ENCODE peak calls at places on chromosomes 11 and 22, in eight cellular contexts. One of them, this sample, is unnamed.

GRCh38 chr11:65133724-65134123 is 595 bp downstream of the SYVN1 start:
- DNase-seq in K562: no peak
- DNase-seq in A549: no peak
- DNase-seq in endothelial cell of umbilical vein: peak
- DNase-seq in HCT116: no peak
- DNase-seq in GM12878: no peak
- DNase-seq in H1: no peak
- DNase-seq in HepG2: no peak
- DNase-seq in this sample: no peak

GRCh38 chr11:120052196-120052775 is 85.6 kb downstream of the TRIM29 start:
- DNase-seq in K562: no peak
- DNase-seq in A549: no peak
- DNase-seq in endothelial cell of umbilical vein: no peak
- DNase-seq in HCT116: no peak
- DNase-seq in GM12878: no peak
- DNase-seq in H1: peak
- DNase-seq in HepG2: no peak
- DNase-seq in this sample: no peak

GRCh38 chr11:74615311-74615710 is 22.9 kb downstream of the POLD3 start:
- DNase-seq in K562: peak
- DNase-seq in A549: no peak
- DNase-seq in endothelial cell of umbilical vein: no peak
- DNase-seq in HCT116: no peak
- DNase-seq in GM12878: no peak
- DNase-seq in H1: no peak
- DNase-seq in HepG2: no peak
- DNase-seq in this sample: no peak

GRCh38 chr22:28018461-28018927 is 99.4 kb upstream of the PITPNB start:
- DNase-seq in K562: no peak
- DNase-seq in A549: no peak
- DNase-seq in endothelial cell of umbilical vein: no peak
- DNase-seq in HCT116: no peak
- DNase-seq in GM12878: no peak
- DNase-seq in H1: no peak
- DNase-seq in HepG2: no peak
- DNase-seq in this sample: no peak

GRCh38 chr22:28142361-28142801 is 223.3 kb upstream of the PITPNB start:
- DNase-seq in K562: no peak
- DNase-seq in A549: no peak
- DNase-seq in endothelial cell of umbilical vein: peak
- DNase-seq in HCT116: no peak
- DNase-seq in GM12878: no peak
- DNase-seq in H1: no peak
- DNase-seq in HepG2: peak
- DNase-seq in this sample: no peak

GRCh38 chr11:128341280-128341679 is 246.1 kb downstream of the ETS1 start:
- DNase-seq in K562: no peak
- DNase-seq in A549: no peak
- DNase-seq in endothelial cell of umbilical vein: peak
- DNase-seq in HCT116: no peak
- DNase-seq in GM12878: no peak
- DNase-seq in H1: no peak
- DNase-seq in HepG2: no peak
- DNase-seq in this sample: no peak

GRCh38 chr11:32090774-32091370 is at the start of gene RCN1:
- DNase-seq in K562: peak
- DNase-seq in A549: peak
- DNase-seq in endothelial cell of umbilical vein: peak
- DNase-seq in HCT116: no peak
- DNase-seq in GM12878: no peak
- DNase-seq in H1: peak
- DNase-seq in HepG2: peak
- DNase-seq in this sample: peak

GRCh38 chr11:120539681-120540369 is 28.3 kb downstream of the GRIK4 start:
- DNase-seq in K562: no peak
- DNase-seq in A549: no peak
- DNase-seq in endothelial cell of umbilical vein: no peak
- DNase-seq in HCT116: peak
- DNase-seq in GM12878: no peak
- DNase-seq in H1: no peak
- DNase-seq in HepG2: no peak
- DNase-seq in this sample: no peak

GRCh38 chr11:119108151-119108856 is 1.2 kb downstream of the C2CD2L start:
- DNase-seq in K562: peak
- DNase-seq in A549: no peak
- DNase-seq in endothelial cell of umbilical vein: no peak
- DNase-seq in HCT116: no peak
- DNase-seq in GM12878: no peak
- DNase-seq in H1: peak
- DNase-seq in HepG2: peak
- DNase-seq in this sample: peak

GRCh38 chr11:127491589-127491988 is 491.0 kb upstream of the KIRREL3 start:
- DNase-seq in K562: no peak
- DNase-seq in A549: no peak
- DNase-seq in endothelial cell of umbilical vein: no peak
- DNase-seq in HCT116: no peak
- DNase-seq in GM12878: no peak
- DNase-seq in H1: no peak
- DNase-seq in HepG2: no peak
- DNase-seq in this sample: no peak

GRCh38 chr11:9169595-9170295 is 78.3 kb upstream of the SCUBE2 start:
- DNase-seq in K562: peak
- DNase-seq in A549: no peak
- DNase-seq in endothelial cell of umbilical vein: peak
- DNase-seq in HCT116: no peak
- DNase-seq in GM12878: no peak
- DNase-seq in H1: no peak
- DNase-seq in HepG2: no peak
- DNase-seq in this sample: peak

GRCh38 chr11:9769621-9770020 is 105.7 kb downstream of the SWAP70 start:
- DNase-seq in K562: no peak
- DNase-seq in A549: no peak
- DNase-seq in endothelial cell of umbilical vein: no peak
- DNase-seq in HCT116: no peak
- DNase-seq in GM12878: no peak
- DNase-seq in H1: no peak
- DNase-seq in HepG2: no peak
- DNase-seq in this sample: no peak

GRCh38 chr11:63694518-63694917 is 13.2 kb downstream of the RTN3 start:
- DNase-seq in K562: no peak
- DNase-seq in A549: no peak
- DNase-seq in endothelial cell of umbilical vein: no peak
- DNase-seq in HCT116: no peak
- DNase-seq in GM12878: no peak
- DNase-seq in H1: no peak
- DNase-seq in HepG2: no peak
- DNase-seq in this sample: no peak

GRCh38 chr11:86034710-86035109 is 34.2 kb downstream of the PICALM start:
- DNase-seq in K562: no peak
- DNase-seq in A549: no peak
- DNase-seq in endothelial cell of umbilical vein: peak
- DNase-seq in HCT116: no peak
- DNase-seq in GM12878: no peak
- DNase-seq in H1: no peak
- DNase-seq in HepG2: no peak
- DNase-seq in this sample: no peak

GRCh38 chr11:125072210-125072960 is 9.3 kb downstream of the SLC37A2 start:
- DNase-seq in K562: no peak
- DNase-seq in A549: no peak
- DNase-seq in endothelial cell of umbilical vein: no peak
- DNase-seq in HCT116: no peak
- DNase-seq in GM12878: peak
- DNase-seq in H1: no peak
- DNase-seq in HepG2: peak
- DNase-seq in this sample: peak

GRCh38 chr11:74739546-74740270 is 8.5 kb upstream of the CHRDL2 start:
- DNase-seq in K562: peak
- DNase-seq in A549: peak
- DNase-seq in endothelial cell of umbilical vein: peak
- DNase-seq in HCT116: peak
- DNase-seq in GM12878: no peak
- DNase-seq in H1: no peak
- DNase-seq in HepG2: peak
- DNase-seq in this sample: peak

GRCh38 chr11:71333473-71333872 is 81.1 kb upstream of the SHANK2 start:
- DNase-seq in K562: no peak
- DNase-seq in A549: no peak
- DNase-seq in endothelial cell of umbilical vein: no peak
- DNase-seq in HCT116: no peak
- DNase-seq in GM12878: no peak
- DNase-seq in H1: no peak
- DNase-seq in HepG2: no peak
- DNase-seq in this sample: no peak

GRCh38 chr11:125624756-125625213 is at the start of gene CHEK1:
- DNase-seq in K562: peak
- DNase-seq in A549: no peak
- DNase-seq in endothelial cell of umbilical vein: no peak
- DNase-seq in HCT116: no peak
- DNase-seq in GM12878: no peak
- DNase-seq in H1: no peak
- DNase-seq in HepG2: no peak
- DNase-seq in this sample: peak

GRCh38 chr11:126613272-126613671 is 257.8 kb downstream of the ST3GAL4 start:
- DNase-seq in K562: no peak
- DNase-seq in A549: no peak
- DNase-seq in endothelial cell of umbilical vein: no peak
- DNase-seq in HCT116: no peak
- DNase-seq in GM12878: no peak
- DNase-seq in H1: no peak
- DNase-seq in HepG2: no peak
- DNase-seq in this sample: no peak

DNA sequence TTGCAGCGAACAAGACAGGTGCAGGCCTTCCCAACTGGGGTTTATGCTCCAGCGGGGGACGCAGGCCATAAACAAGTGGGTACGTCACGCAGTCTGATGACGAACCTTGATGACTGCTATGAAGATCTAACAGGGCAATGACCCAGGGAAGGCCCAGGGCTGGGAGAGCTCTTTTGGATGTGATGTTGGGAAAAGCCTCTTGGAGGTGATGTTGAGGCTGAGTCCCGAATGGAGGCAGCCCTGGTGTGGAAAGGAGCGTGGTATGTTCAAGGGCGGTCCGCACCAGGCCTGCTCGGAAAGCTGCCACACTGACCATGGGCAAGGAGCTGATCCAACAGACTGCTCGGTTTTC is 5.8 kb downstream of the FADS2 start:
- DNase-seq in K562: peak
- DNase-seq in A549: no peak
- DNase-seq in endothelial cell of umbilical vein: no peak
- DNase-seq in HCT116: no peak
- DNase-seq in GM12878: no peak
- DNase-seq in H1: no peak
- DNase-seq in HepG2: no peak
- DNase-seq in this sample: peak
- H3K4me3 ChIP-seq in K562: no peak
- H3K4me3 ChIP-seq in A549: no peak
- H3K4me3 ChIP-seq in endothelial cell of umbilical vein: no peak
- H3K4me3 ChIP-seq in HCT116: no peak
- H3K4me3 ChIP-seq in GM12878: peak
- H3K4me3 ChIP-seq in H1: no peak
- H3K4me3 ChIP-seq in HepG2: no peak
- H3K4me3 ChIP-seq in this sample: peak

DNA sequence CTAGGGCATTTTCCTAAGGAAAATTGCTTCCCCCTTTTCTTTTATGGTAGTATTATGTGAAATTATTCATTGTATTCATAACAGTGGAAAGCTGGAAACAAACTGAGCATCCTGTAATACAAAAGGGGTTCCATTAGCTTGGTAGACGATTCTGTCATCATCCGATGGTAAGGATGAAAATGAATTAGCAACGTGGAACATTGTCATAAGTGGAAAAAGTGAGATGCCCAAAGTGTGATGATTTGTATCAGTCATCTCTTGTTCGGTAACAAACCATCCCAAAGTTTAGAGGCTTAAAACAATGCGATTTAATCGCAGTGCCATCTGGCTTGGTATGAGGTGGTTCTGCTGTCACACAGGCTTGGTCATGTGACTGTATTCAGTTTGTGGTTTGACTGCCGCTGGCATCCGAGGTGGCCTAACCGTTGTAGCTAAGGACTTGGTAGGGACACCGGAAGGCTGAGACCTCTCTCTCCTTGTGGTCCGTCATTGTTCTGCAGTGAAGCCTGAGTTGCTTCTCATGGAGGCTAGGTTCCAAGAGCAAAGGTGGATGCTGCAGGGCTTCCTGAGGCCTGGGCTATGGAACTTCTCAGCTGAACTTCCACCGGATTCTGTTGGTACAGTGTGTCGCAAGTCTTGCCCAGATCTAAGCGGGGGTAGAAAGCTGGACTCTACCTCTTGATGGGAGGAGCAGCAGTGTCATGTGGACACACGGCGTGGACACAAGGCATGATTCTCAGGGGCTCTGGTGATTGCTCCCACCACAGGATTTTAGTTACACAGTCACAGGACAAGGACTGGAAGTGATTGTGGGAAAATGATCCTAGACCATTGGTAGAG is 36.2 kb downstream of the BCR start:
- DNase-seq in K562: no peak
- DNase-seq in A549: no peak
- DNase-seq in endothelial cell of umbilical vein: no peak
- DNase-seq in HCT116: no peak
- DNase-seq in GM12878: no peak
- DNase-seq in H1: no peak
- DNase-seq in HepG2: peak
- DNase-seq in this sample: peak
- TF ChIP-seq POLR2A in K562: no peak
- TF ChIP-seq POLR2A in A549: no peak
- TF ChIP-seq POLR2A in endothelial cell of umbilical vein: no peak
- TF ChIP-seq POLR2A in HCT116: no peak
- TF ChIP-seq POLR2A in GM12878: no peak
- TF ChIP-seq POLR2A in H1: no peak
- TF ChIP-seq POLR2A in HepG2: peak
- TF ChIP-seq POLR2A in this sample: no peak

DNA sequence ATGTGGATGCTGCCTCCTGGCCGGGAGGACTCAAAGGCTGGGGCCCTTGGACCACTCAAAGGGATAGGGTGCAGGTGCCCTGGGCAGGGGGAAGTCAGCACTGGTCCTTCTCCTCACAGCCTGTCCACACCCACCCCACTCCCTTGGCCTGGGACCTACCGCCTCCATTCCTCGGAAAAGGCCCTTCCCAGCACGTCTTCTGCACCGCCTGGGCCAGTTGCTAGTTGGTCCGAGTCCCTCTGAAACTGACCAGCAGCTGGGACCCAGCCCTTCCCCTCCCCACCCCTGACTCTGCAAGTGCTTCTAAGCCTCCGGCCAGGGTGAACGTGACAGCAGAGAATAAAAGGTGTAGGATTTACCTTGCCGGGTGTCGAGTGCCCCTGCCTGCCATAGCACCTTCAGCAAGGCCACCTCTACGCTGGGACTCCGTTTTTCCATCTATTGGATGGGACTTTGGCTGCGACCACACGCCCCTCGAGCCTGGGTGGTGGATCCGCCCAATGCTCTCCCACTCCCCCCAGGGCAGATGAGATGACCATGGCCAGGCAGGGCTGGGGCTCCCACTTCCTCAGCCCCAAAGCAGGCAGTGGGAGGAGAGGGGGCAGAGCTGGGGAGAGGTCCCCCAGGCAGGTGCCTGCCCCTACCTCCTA is 37.3 kb downstream of the OSBPL5 start:
- DNase-seq in K562: no peak
- DNase-seq in A549: no peak
- DNase-seq in endothelial cell of umbilical vein: no peak
- DNase-seq in HCT116: no peak
- DNase-seq in GM12878: no peak
- DNase-seq in H1: no peak
- DNase-seq in HepG2: no peak
- DNase-seq in this sample: no peak
- TF ChIP-seq MAX in K562: no peak
- TF ChIP-seq MAX in A549: no peak
- TF ChIP-seq MAX in endothelial cell of umbilical vein: no peak
- TF ChIP-seq MAX in HCT116: no peak
- TF ChIP-seq MAX in GM12878: no peak
- TF ChIP-seq MAX in H1: no peak
- TF ChIP-seq MAX in HepG2: no peak
- TF ChIP-seq MAX in this sample: no peak

GRCh38 chr11:117052196-117053149 is 45.8 kb downstream of the SIK3 start:
- DNase-seq in K562: no peak
- DNase-seq in A549: no peak
- DNase-seq in endothelial cell of umbilical vein: no peak
- DNase-seq in HCT116: no peak
- DNase-seq in GM12878: no peak
- DNase-seq in H1: no peak
- DNase-seq in HepG2: no peak
- DNase-seq in this sample: no peak
- H3K4me3 ChIP-seq in K562: no peak
- H3K4me3 ChIP-seq in A549: no peak
- H3K4me3 ChIP-seq in endothelial cell of umbilical vein: no peak
- H3K4me3 ChIP-seq in HCT116: no peak
- H3K4me3 ChIP-seq in GM12878: no peak
- H3K4me3 ChIP-seq in H1: no peak
- H3K4me3 ChIP-seq in HepG2: no peak
- H3K4me3 ChIP-seq in this sample: no peak